ENCODE peak calls at places on chromosomes 13 and 19, in nine cellular contexts. C is SK-N-SH treated with all-trans-retinoic acid at 6 μM for 48 hours; V is effector memory CD8-positive, alpha-beta T cell; A is psoas muscle; K is HCT116; L is activated CD4-positive, alpha-beta T cell treated with anti-CD3 and anti-CD28 coated beads for 36 hours; M is mucosa of descending colon; Z is activated naive CD4-positive, alpha-beta T cell treated with anti-CD3 and anti-CD28 coated beads, Interleukin-2, amount 50 U/mL, for 72 hours; P is left lung. T is an unnamed sample.

GRCh38 chr13:41791056-41791455 is 169.9 kb downstream of the VWA8 start:
- ATAC-seq in C (no peak), V (no peak), A (no peak), K (no peak), L (no peak), M (no peak), Z (no peak), P (no peak), T (no peak)

GRCh38 chr19:6103217-6103644 is 7.1 kb downstream of the RFX2 start:
- ATAC-seq in C (peak; percentile 79), V (no peak), A (peak; percentile 78), K (no peak), L (no peak), M (peak; percentile 44), Z (no peak), P (peak; percentile 76), T (no peak)

GRCh38 chr19:30423481-30423880 is 51.3 kb downstream of the ZNF536 start:
- ATAC-seq in C (no peak), V (no peak), A (no peak), K (no peak), L (no peak), M (no peak), Z (no peak), P (no peak), T (no peak)

GRCh38 chr13:79803939-79804487 is 323.1 kb downstream of the NDFIP2 start:
- ATAC-seq in C (no peak), V (no peak), A (no peak), K (no peak), L (no peak), M (no peak), Z (no peak), P (no peak), T (no peak)

GRCh38 chr19:33767898-33768413 is 28.7 kb upstream of the KCTD15 start:
- ATAC-seq in C (no peak), V (no peak), A (no peak), K (no peak), L (no peak), M (no peak), Z (no peak), P (no peak), T (no peak)

GRCh38 chr19:4284176-4284958 is 5.3 kb downstream of the SHD start:
- ATAC-seq in C (peak; percentile 73), V (no peak), A (no peak), K (peak; percentile 83), L (no peak), M (peak; percentile 97), Z (peak; percentile 71), P (no peak), T (peak; percentile 47)

GRCh38 chr19:13024126-13024957 is 29.1 kb downstream of the NFIX start:
- ATAC-seq in C (no peak), V (peak; percentile 24), A (no peak), K (no peak), L (peak; percentile 39), M (peak; percentile 35), Z (peak; percentile 43), P (peak; percentile 2), T (no peak)

GRCh38 chr13:91157273-91158014 is 190.0 kb upstream of the MIR17HG start:
- ATAC-seq in C (no peak), V (no peak), A (no peak), K (no peak), L (no peak), M (no peak), Z (no peak), P (no peak), T (no peak)

GRCh38 chr13:50208826-50209335 is 193.6 kb downstream of the KCNRG start:
- ATAC-seq in C (peak; percentile 97), V (no peak), A (peak; percentile 67), K (peak; percentile 89), L (peak; percentile 53), M (peak; percentile 69), Z (peak; percentile 30), P (peak; percentile 92), T (peak; percentile 50)

GRCh38 chr13:24495151-24495729 is 17.3 kb downstream of the PARP4 start:
- ATAC-seq in C (no peak), V (no peak), A (no peak), K (no peak), L (no peak), M (no peak), Z (no peak), P (peak; percentile 21), T (no peak)

GRCh38 chr13:111388851-111389500 is 68.5 kb downstream of the TEX29 start:
- ATAC-seq in C (no peak), V (no peak), A (no peak), K (no peak), L (peak; percentile 66), M (no peak), Z (peak; percentile 78), P (no peak), T (peak; percentile 46)

GRCh38 chr13:46572758-46573384 is 19.9 kb downstream of the LRCH1 start:
- ATAC-seq in C (no peak), V (no peak), A (no peak), K (no peak), L (no peak), M (no peak), Z (no peak), P (no peak), T (no peak)

GRCh38 chr13:60441761-60442160 is 44.7 kb downstream of the TDRD3 start:
- ATAC-seq in C (no peak), V (no peak), A (no peak), K (no peak), L (no peak), M (peak; percentile 74), Z (no peak), P (no peak), T (no peak)

GRCh38 chr13:38421590-38422560 is 72.2 kb downstream of the UFM1 start:
- ATAC-seq in C (no peak), V (no peak), A (no peak), K (no peak), L (no peak), M (no peak), Z (no peak), P (no peak), T (no peak)

GRCh38 chr19:55691561-55692481 is 16.8 kb downstream of the EPN1 start:
- ATAC-seq in C (no peak), V (no peak), A (no peak), K (no peak), L (no peak), M (no peak), Z (no peak), P (no peak), T (no peak)

GRCh38 chr13:112616586-112617381 is 28.8 kb upstream of the TUBGCP3 start:
- ATAC-seq in C (peak; percentile 92), V (no peak), A (no peak), K (peak; percentile 89), L (peak; percentile 78), M (peak; percentile 55), Z (peak; percentile 68), P (peak; percentile 58), T (no peak)

GRCh38 chr19:10126213-10126639 is 6.5 kb upstream of the EIF3G start:
- ATAC-seq in C (no peak), V (no peak), A (no peak), K (no peak), L (no peak), M (no peak), Z (no peak), P (peak; percentile 29), T (no peak)

GRCh38 chr19:40585677-40586422 is 9.2 kb downstream of the SHKBP1 start:
- ATAC-seq in C (no peak), V (no peak), A (no peak), K (no peak), L (peak; percentile 39), M (no peak), Z (no peak), P (peak; percentile 42), T (peak; percentile 57)

GRCh38 chr13:33168326-33168960 is 117.1 kb downstream of the STARD13 start:
- ATAC-seq in C (no peak), V (no peak), A (no peak), K (no peak), L (no peak), M (no peak), Z (no peak), P (no peak), T (no peak)

GRCh38 chr19:55247621-55248099 is 11.2 kb downstream of the PPP6R1 start:
- ATAC-seq in C (peak; percentile 29), V (no peak), A (no peak), K (no peak), L (no peak), M (peak; percentile 91), Z (no peak), P (peak; percentile 84), T (no peak)

GRCh38 chr13:44050450-44051063 is 170.9 kb downstream of the LACC1 start:
- ATAC-seq in C (peak; percentile 31), V (no peak), A (peak; percentile 80), K (peak; percentile 54), L (no peak), M (peak; percentile 40), Z (no peak), P (peak; percentile 59), T (no peak)

GRCh38 chr13:113998781-113999617 is 25.1 kb upstream of the C13orf46 start:
- ATAC-seq in C (no peak), V (no peak), A (no peak), K (no peak), L (no peak), M (no peak), Z (no peak), P (no peak), T (peak; percentile 8)

GRCh38 chr13:39415003-39415402 is 188.0 kb downstream of the LHFPL6 start:
- ATAC-seq in C (no peak), V (no peak), A (peak; percentile 70), K (no peak), L (no peak), M (no peak), Z (no peak), P (peak; percentile 26), T (no peak)

GRCh38 chr19:31438401-31439269 is 89.4 kb upstream of the TSHZ3 start:
- ATAC-seq in C (no peak), V (no peak), A (no peak), K (no peak), L (no peak), M (no peak), Z (no peak), P (no peak), T (no peak)

GRCh38 chr13:75437582-75438318 is 44.2 kb downstream of the TBC1D4 start:
- ATAC-seq in C (peak; percentile 74), V (no peak), A (peak; percentile 41), K (no peak), L (no peak), M (peak; percentile 59), Z (no peak), P (peak; percentile 36), T (no peak)

GRCh38 chr13:24713022-24713421 is 32.8 kb downstream of the ATP12A start:
- ATAC-seq in C (no peak), V (no peak), A (peak; percentile 98), K (no peak), L (no peak), M (no peak), Z (no peak), P (peak; percentile 59), T (no peak)

GRCh38 chr19:5293607-5294089 is 47.0 kb downstream of the PTPRS start:
- ATAC-seq in C (peak; percentile 85), V (no peak), A (peak; percentile 73), K (peak; percentile 6), L (peak; percentile 16), M (peak; percentile 40), Z (peak; percentile 23), P (peak; percentile 70), T (peak; percentile 43)

GRCh38 chr19:50686310-50687032 is 33.1 kb downstream of the SHANK1 start:
- ATAC-seq in C (no peak), V (no peak), A (no peak), K (peak; percentile 59), L (no peak), M (no peak), Z (no peak), P (no peak), T (no peak)

GRCh38 chr19:52992109-52993004 is 21.4 kb upstream of the ERVV-1 start:
- ATAC-seq in C (no peak), V (no peak), A (peak; percentile 30), K (no peak), L (no peak), M (peak; percentile 18), Z (no peak), P (peak; percentile 27), T (no peak)

GRCh38 chr13:101098873-101099272 is 317.4 kb downstream of the NALCN start:
- ATAC-seq in C (peak; percentile 96), V (no peak), A (no peak), K (no peak), L (no peak), M (no peak), Z (no peak), P (no peak), T (no peak)

GRCh38 chr19:42150940-42151339 is 18.7 kb upstream of the POU2F2 start:
- ATAC-seq in C (no peak), V (no peak), A (no peak), K (no peak), L (no peak), M (no peak), Z (no peak), P (no peak), T (no peak)